ENCODE peak calls at places on chromosomes 2 and 18, in six cellular contexts. S, G, W, U, Y and E are unnamed samples.
A peak's percentile ranks its signal among the peaks of the same experiment; 100 is the strongest.

GRCh38 chr2:136012315-136012714 is 26.9 kb upstream of the DARS1 start:
- DNase-seq in S (no peak), G (no peak), W (no peak), U (no peak), Y (no peak), E (no peak)

GRCh38 chr2:165720526-165720925 is 73.5 kb downstream of the GALNT3 start:
- DNase-seq in S (no peak), G (no peak), W (no peak), U (no peak), Y (no peak), E (peak; percentile 79)

GRCh38 chr18:6566338-6566911 is 151.7 kb upstream of the L3MBTL4 start:
- DNase-seq in S (no peak), G (peak; percentile 72), W (no peak), U (no peak), Y (peak; percentile 74), E (no peak)

GRCh38 chr18:36058674-36059073 is 8.7 kb downstream of the RPRD1A start:
- DNase-seq in S (no peak), G (no peak), W (no peak), U (no peak), Y (no peak), E (no peak)

GRCh38 chr2:183740241-183740640 is 616.0 kb downstream of the NUP35 start:
- DNase-seq in S (no peak), G (no peak), W (no peak), U (no peak), Y (peak; percentile 7), E (no peak)

GRCh38 chr18:41311571-41312240 is 643.3 kb upstream of the PIK3C3 start:
- DNase-seq in S (no peak), G (no peak), W (peak; percentile 69), U (no peak), Y (no peak), E (no peak)

GRCh38 chr2:62783679-62784078 is 78.2 kb downstream of the EHBP1 start:
- DNase-seq in S (no peak), G (no peak), W (no peak), U (no peak), Y (no peak), E (no peak)

GRCh38 chr2:191222507-191222906 is 22.7 kb upstream of the MYO1B start:
- DNase-seq in S (no peak), G (no peak), W (no peak), U (no peak), Y (no peak), E (peak; percentile 66)

GRCh38 chr2:233234264-233234663 is 17.2 kb upstream of the ATG16L1 start:
- DNase-seq in S (no peak), G (no peak), W (no peak), U (no peak), Y (no peak), E (no peak)

GRCh38 chr2:186645999-186646398 is 47.9 kb upstream of the FAM171B start:
- DNase-seq in S (no peak), G (no peak), W (no peak), U (no peak), Y (no peak), E (peak; percentile 31)

GRCh38 chr2:164625378-164625971 is 4.2 kb upstream of the GRB14 start:
- DNase-seq in S (no peak), G (no peak), W (no peak), U (no peak), Y (peak; percentile 9), E (peak; percentile 85)

GRCh38 chr2:51535763-51536162 is 503.8 kb upstream of the NRXN1 start:
- DNase-seq in S (no peak), G (no peak), W (no peak), U (no peak), Y (no peak), E (no peak)

GRCh38 chr2:68850524-68850923 is 20.7 kb downstream of the BMP10 start:
- DNase-seq in S (no peak), G (no peak), W (no peak), U (no peak), Y (no peak), E (no peak)
- H3K27ac ChIP-seq in S (no peak overlapping the region), G (no peak overlapping the region), W (no peak overlapping the region), U (no peak overlapping the region), Y (no peak overlapping the region), E (no peak overlapping the region)

DNA sequence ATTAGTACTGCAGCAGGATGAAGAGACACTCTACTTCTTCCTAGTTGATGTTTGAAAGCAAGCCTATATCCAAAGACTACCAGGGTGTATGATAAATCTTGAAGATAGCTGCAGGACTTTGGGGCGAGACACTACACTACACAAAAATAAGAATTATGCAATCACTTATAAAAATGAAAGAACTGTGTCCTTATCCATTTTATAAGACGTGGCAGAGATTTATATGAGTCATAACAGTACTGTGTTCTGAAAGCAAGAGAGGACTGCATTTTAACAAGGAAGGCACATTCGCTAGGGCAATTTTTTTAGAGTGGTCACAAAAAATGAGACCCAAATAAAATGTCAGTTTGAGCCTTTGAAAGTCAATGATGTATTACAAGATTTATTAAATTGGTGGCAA is 617.0 kb upstream of the LINC00305 start:
- DNase-seq in S (no peak), G (no peak), W (no peak), U (no peak), Y (peak; percentile 22), E (no peak)
- H3F3A ChIP-seq in S (no peaks in the 10 kb centered on the region), G (no peaks in the 10 kb centered on the region), W (no peaks in the 10 kb centered on the region), U (no peaks in the 10 kb centered on the region), Y (no peaks in the 10 kb centered on the region), E (no peaks in the 10 kb centered on the region)

GRCh38 chr2:47043891-47044239 is 111.2 kb downstream of the STPG4 start:
- DNase-seq in S (no peak), G (no peak), W (no peak), U (no peak), Y (peak; percentile 45), E (no peak)

GRCh38 chr2:47041065-47041464 is 114.0 kb downstream of the STPG4 start:
- DNase-seq in S (peak; percentile 71), G (no peak), W (no peak), U (no peak), Y (no peak), E (no peak)

GRCh38 chr2:47041891-47042684 is 113.0 kb downstream of the STPG4 start:
- DNase-seq in S (no peak), G (no peak), W (peak; percentile 26), U (no peak), Y (no peak), E (peak; percentile 49)

GRCh38 chr2:47040662-47041061 is 114.4 kb downstream of the STPG4 start:
- DNase-seq in S (no peak), G (no peak), W (no peak), U (no peak), Y (no peak), E (no peak)

GRCh38 chr2:47043142-47043890 is 111.8 kb downstream of the STPG4 start:
- DNase-seq in S (peak; percentile 82), G (no peak), W (peak; percentile 27), U (no peak), Y (peak; percentile 98), E (peak; percentile 93)
- TF ChIP-seq EZH2phosphoT487 in S (no peak), G (no peak), W (no peak), U (no peak), Y (no peak), E (no peak)

DNA sequence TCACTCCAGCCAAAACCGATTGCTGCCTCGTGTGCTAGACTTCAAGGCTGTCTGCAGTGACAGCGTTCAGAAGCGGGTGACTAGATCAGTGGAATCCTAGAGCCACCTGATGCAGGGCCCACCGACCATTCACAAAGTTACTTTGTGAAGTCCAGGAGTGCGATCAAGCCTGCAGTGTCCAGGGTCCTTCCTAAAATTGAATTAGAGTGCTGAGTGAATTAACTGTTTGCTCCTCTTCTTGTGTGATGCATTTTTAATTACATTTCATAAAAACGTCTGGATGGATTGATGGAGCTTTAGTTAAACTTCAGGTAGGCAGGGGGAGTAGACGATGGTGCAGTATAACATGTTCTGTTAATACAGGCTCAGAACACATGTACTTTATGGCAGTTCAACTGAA is 13.8 kb downstream of the PCARE start:
- DNase-seq in S (peak; percentile 47), G (no peak), W (no peak), U (no peak), Y (no peak), E (no peak)
- H3K27ac ChIP-seq in S (no peak overlapping the region), G (no peak overlapping the region), W (no peak overlapping the region), U (no peak overlapping the region), Y (no peak overlapping the region), E (no peak overlapping the region)

DNA sequence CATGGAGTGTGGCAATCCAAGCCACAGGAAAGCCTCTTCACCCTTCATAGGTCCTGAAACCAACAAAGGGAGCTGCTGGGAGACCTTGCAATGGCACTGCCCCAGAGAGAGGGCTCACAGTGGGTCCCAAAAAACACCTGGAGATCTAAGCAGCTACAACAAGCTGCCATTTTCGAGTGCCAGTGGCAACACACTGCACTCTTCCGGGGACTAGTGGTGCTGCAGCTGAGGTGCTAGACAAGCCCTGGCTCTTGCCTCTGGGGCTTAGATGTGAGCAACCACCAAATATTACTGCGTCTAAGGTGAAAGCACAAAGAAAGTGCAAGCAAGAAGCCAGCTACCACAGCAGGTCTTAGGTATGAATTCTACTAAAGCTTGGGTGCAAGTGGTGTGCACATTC is 192.9 kb downstream of the NOL4 start:
- DNase-seq in S (no peak), G (no peak), W (peak; percentile 16), U (no peak), Y (peak; percentile 23), E (no peak)
- H3F3A ChIP-seq in S (no peaks in the 10 kb centered on the region), G (no peaks in the 10 kb centered on the region), W (no peaks in the 10 kb centered on the region), U (no peaks in the 10 kb centered on the region), Y (no peaks in the 10 kb centered on the region), E (no peaks in the 10 kb centered on the region)

GRCh38 chr2:199807966-199808365 is 43.0 kb downstream of the FTCDNL1 start:
- DNase-seq in S (no peak), G (no peak), W (no peak), U (no peak), Y (no peak), E (no peak)

GRCh38 chr2:199810422-199811250 is 40.4 kb downstream of the FTCDNL1 start:
- DNase-seq in S (no peak), G (no peak), W (no peak), U (no peak), Y (no peak), E (peak; percentile 69)

GRCh38 chr2:199806179-199806578 is 44.8 kb downstream of the FTCDNL1 start:
- DNase-seq in S (no peak), G (no peak), W (no peak), U (no peak), Y (no peak), E (no peak)

GRCh38 chr2:199798881-199799580 is 52.0 kb downstream of the FTCDNL1 start:
- DNase-seq in S (no peak), G (no peak), W (no peak), U (no peak), Y (no peak), E (peak; percentile 23)

DNA sequence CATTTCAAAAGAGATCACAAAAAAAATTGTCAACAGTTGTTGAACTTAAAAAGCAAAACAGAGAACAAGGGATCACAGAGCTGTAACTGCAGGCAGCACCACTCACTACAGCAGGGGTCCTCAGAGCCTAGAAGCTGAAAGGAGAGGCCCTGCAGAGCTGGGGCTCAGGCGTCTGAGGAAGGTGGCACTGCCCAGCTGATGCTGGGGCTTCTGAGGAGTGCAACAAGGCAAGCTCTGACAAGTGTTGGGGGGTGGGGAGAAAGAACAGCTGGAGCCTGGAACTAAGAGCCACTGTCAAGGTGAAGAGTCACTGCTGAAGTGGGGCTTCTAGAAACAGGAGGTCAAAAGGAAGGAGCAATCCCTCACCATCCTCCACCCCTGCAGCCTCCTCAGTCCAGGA is 46.2 kb downstream of the FTCDNL1 start:
- DNase-seq in S (no peak), G (peak; percentile 36), W (peak; percentile 35), U (no peak), Y (no peak), E (no peak)
- TF ChIP-seq EZH2phosphoT487 in S (no peak), G (no peak), W (no peak), U (no peak), Y (no peak), E (no peak)